ENCODE peak calls at places on chromosomes 3 and 15, in five cellular contexts. H, C, N, I and G are unnamed samples.

GRCh38 chr15:28019594-28020320 is 79.4 kb downstream of the OCA2 start:
- DNase-seq in H (no peak), C (no peak), N (no peak), I (no peak), G (no peak)

GRCh38 chr3:103499132-103499885 is 1064.5 kb downstream of the ZPLD1 start:
- DNase-seq in H (no peak), C (no peak), N (no peak), I (no peak), G (peak)

GRCh38 chr3:171309906-171310359 is 150.3 kb downstream of the TNIK start:
- DNase-seq in H (peak), C (no peak), N (no peak), I (no peak), G (peak)

GRCh38 chr3:189502256-189502655 is 128.9 kb upstream of the TP63 start:
- DNase-seq in H (no peak), C (no peak), N (no peak), I (no peak), G (no peak)

GRCh38 chr3:101890716-101891115 is 41.4 kb downstream of the NFKBIZ start:
- DNase-seq in H (no peak), C (no peak), N (no peak), I (no peak), G (peak)

GRCh38 chr15:100537326-100537725 is 8.6 kb upstream of the CERS3 start:
- DNase-seq in H (no peak), C (no peak), N (no peak), I (no peak), G (no peak)

GRCh38 chr3:88263417-88264116 is 113.8 kb downstream of the C3orf38 start:
- DNase-seq in H (no peak), C (no peak), N (no peak), I (no peak), G (no peak)

GRCh38 chr15:38941399-38941953 is 376.9 kb upstream of the RASGRP1 start:
- DNase-seq in H (peak), C (no peak), N (no peak), I (no peak), G (peak)

GRCh38 chr3:177817746-177818145 is 620.5 kb upstream of the TBL1XR1 start:
- DNase-seq in H (no peak), C (no peak), N (no peak), I (no peak), G (no peak)

GRCh38 chr15:70376929-70377691 is 279.4 kb upstream of the TLE3 start:
- DNase-seq in H (peak), C (peak), N (peak), I (no peak), G (peak)

GRCh38 chr3:124491098-124491497 is 239.2 kb upstream of the UMPS start:
- DNase-seq in H (no peak), C (no peak), N (no peak), I (no peak), G (no peak)

GRCh38 chr3:179181021-179181472 is 32.9 kb downstream of the PIK3CA start:
- DNase-seq in H (peak), C (no peak), N (no peak), I (no peak), G (no peak)

GRCh38 chr15:31081568-31082250 is 19.8 kb downstream of the TRPM1 start:
- DNase-seq in H (peak), C (no peak), N (no peak), I (no peak), G (no peak)

GRCh38 chr3:185215873-185216586 is 37.8 kb downstream of the EHHADH start:
- DNase-seq in H (peak), C (no peak), N (no peak), I (no peak), G (peak)

GRCh38 chr15:51390239-51390931 is 48.9 kb downstream of the GLDN start:
- DNase-seq in H (no peak), C (no peak), N (no peak), I (no peak), G (no peak)

GRCh38 chr3:179026636-179027035 is 45.0 kb downstream of the ZMAT3 start:
- DNase-seq in H (peak), C (no peak), N (no peak), I (no peak), G (peak)

GRCh38 chr3:69865920-69866679 is 126.8 kb downstream of the MITF start:
- DNase-seq in H (peak), C (peak), N (no peak), I (no peak), G (no peak)

GRCh38 chr3:112811917-112812660 is 34.6 kb downstream of the CD200R1L start:
- DNase-seq in H (no peak), C (no peak), N (no peak), I (no peak), G (no peak)

GRCh38 chr3:100319951-100320350 is 14.6 kb upstream of the NIT2 start:
- DNase-seq in H (no peak), C (no peak), N (no peak), I (no peak), G (no peak)

GRCh38 chr3:129616713-129617112 is 10.2 kb upstream of the PLXND1 start:
- DNase-seq in H (peak), C (no peak), N (peak), I (no peak), G (peak)

GRCh38 chr15:41894791-41895463 is 1.1 kb upstream of the SPTBN5 start:
- DNase-seq in H (peak), C (peak), N (peak), I (no peak), G (peak)

GRCh38 chr15:85598203-85598602 is 196.5 kb downstream of the KLHL25 start:
- DNase-seq in H (no peak), C (no peak), N (no peak), I (no peak), G (no peak)

GRCh38 chr15:84604804-84605203 is 4.0 kb downstream of the ZSCAN2 start:
- DNase-seq in H (no peak), C (no peak), N (no peak), I (no peak), G (no peak)

GRCh38 chr15:51093488-51093864 is 1.2 kb downstream of the TNFAIP8L3 start:
- DNase-seq in H (no peak), C (no peak), N (peak), I (no peak), G (no peak)

GRCh38 chr3:140842984-140843649 is 98.5 kb upstream of the SLC25A36 start:
- DNase-seq in H (no peak), C (no peak), N (no peak), I (no peak), G (no peak)

GRCh38 chr15:77819841-77820728 is 187.4 kb upstream of the LINGO1 start:
- DNase-seq in H (peak), C (peak), N (no peak), I (peak), G (no peak)

GRCh38 chr3:120181632-120182031 is 87.4 kb upstream of the GSK3B start:
- DNase-seq in H (peak), C (no peak), N (no peak), I (no peak), G (no peak)

GRCh38 chr3:134601539-134602439 is 49.0 kb downstream of the KY start:
- DNase-seq in H (no peak), C (peak), N (no peak), I (peak), G (peak)

GRCh38 chr3:128447561-128448013 is 19.1 kb downstream of the DNAJB8 start:
- DNase-seq in H (no peak), C (no peak), N (no peak), I (no peak), G (no peak)

GRCh38 chr3:69749461-69749860 is 10.2 kb downstream of the MITF start:
- DNase-seq in H (no peak), C (no peak), N (no peak), I (no peak), G (no peak)

DNA sequence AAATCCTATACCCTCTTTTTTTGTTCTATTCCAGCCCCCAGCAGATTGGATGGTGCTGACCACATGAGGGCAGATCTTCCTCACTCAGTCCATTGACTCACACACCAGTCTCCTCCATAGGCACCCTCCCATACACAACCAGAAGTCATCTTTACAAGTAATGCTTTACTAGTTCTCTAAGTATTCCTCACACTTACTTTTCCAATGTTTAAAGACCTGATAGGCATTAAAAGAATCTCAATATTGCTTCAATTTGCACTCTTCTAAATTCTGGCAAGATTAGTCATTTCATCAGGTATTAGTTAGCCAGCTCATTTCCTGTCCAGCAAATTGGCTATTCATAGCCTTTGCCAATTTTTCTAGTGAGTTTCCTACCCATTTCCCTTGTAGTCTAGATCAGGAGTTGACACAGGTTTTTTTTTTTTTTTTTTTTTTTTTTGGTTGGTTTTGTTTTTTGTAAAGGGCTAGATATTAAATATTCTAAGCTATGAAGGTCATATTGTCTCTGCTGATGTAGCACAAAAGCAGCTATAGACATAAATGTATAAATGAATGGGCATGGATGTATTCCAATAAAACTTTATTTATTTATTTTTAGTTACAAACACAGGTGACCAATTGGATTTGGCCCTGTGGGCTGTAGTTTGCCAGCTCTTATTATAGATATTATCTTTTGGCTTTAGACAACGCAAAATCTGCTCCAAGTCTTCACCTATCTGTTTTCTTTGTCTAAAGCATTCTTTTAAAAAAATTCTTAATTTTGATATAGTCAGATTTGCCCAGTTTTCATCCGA is 76.1 kb downstream of the ABHD5 start:
- DNase-seq in H (peak), C (no peak), N (no peak), I (no peak), G (peak)
- TF ChIP-seq CTCF in H (peak), C (no peak), N (no peak), I (no peak), G (no peak)

DNA sequence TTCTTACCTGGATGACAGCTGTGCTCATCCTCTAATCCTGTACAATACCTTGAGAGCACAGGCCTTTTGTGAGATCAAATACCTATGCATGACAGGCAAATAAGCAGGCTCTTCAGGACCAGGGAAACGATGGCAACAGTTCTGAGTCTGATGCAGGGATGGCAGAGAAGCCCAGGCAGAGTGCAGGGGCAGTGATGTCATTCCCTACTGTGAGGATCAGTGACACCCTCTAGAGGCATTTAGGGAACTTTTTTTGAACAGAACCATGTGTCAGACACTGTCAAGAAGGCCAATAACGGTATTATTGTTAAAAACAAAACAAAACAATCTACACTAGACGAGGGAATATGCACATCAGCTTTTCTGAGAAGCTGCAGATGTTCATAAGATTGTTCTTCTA is 314.8 kb upstream of the CTDSPL start:
- DNase-seq in H (peak), C (peak), N (no peak), I (peak), G (peak)
- TF ChIP-seq CTCF in H (no peak), C (peak), N (peak), I (no peak), G (no peak)

GRCh38 chr15:68816795-68817303 is 3.8 kb downstream of the ANP32A start:
- DNase-seq in H (peak), C (no peak), N (no peak), I (peak), G (peak)
- TF ChIP-seq CTCF in H (no peak), C (no peak), N (no peak), I (no peak), G (no peak)

GRCh38 chr3:148078659-148079058 is 619.0 kb upstream of the AGTR1 start:
- DNase-seq in H (no peak), C (no peak), N (no peak), I (no peak), G (no peak)

GRCh38 chr3:148075829-148076716 is 621.6 kb upstream of the AGTR1 start:
- DNase-seq in H (peak), C (peak), N (no peak), I (peak), G (peak)

GRCh38 chr3:148079370-148079769 is 618.3 kb upstream of the AGTR1 start:
- DNase-seq in H (no peak), C (no peak), N (no peak), I (no peak), G (no peak)

GRCh38 chr3:148077318-148077923 is 620.3 kb upstream of the AGTR1 start:
- DNase-seq in H (peak), C (no peak), N (no peak), I (no peak), G (peak)

DNA sequence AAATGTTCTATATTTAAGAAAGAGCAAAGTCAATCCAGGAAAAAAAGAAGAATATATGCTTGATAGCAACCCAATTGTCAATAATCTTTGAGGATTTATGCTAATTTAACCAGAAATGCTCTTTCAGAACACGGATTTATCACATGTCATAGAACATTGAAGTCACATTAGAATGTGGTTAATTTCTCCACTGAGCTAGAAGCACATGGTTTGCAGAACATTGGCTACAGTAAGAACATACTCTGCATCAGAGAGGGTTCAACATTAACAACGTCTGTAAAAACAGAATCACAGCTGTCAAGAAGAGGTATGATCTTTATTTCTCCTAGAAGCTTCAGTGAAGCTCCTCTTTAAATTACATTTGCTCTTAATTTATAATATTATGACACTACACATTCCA is 619.8 kb upstream of the AGTR1 start:
- DNase-seq in H (no peak), C (no peak), N (no peak), I (no peak), G (no peak)
- TF ChIP-seq CTCF in H (no peak), C (no peak), N (no peak), I (no peak), G (no peak)

GRCh38 chr15:55827965-55828364 is 85.0 kb upstream of the PRTG start:
- DNase-seq in H (no peak), C (no peak), N (no peak), I (no peak), G (no peak)

GRCh38 chr15:55823699-55824098 is 80.7 kb upstream of the PRTG start:
- DNase-seq in H (no peak), C (no peak), N (no peak), I (no peak), G (peak)

GRCh38 chr15:55829826-55830225 is 86.9 kb upstream of the PRTG start:
- DNase-seq in H (no peak), C (no peak), N (no peak), I (no peak), G (no peak)

GRCh38 chr15:55824857-55825613 is 82.1 kb upstream of the PRTG start:
- DNase-seq in H (no peak), C (no peak), N (no peak), I (no peak), G (no peak)

DNA sequence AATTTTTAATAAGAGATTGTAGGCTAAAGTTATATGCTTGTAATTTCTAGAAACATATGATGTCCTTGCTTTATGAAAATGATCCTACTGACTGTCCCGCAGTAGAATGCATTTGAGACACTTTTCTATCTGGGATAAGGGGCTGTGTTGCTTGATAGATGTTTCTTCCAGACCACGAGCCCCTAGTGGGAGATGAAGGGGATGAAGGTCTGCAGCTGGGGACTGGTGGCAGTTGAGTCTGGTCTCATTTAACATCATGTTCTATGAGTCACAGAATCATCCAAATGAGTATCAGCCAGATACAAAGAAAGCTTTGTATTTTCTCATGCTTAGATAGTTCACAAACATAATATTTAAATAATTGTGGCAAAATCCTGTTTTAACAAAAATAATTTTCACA is 84.3 kb upstream of the PRTG start:
- DNase-seq in H (no peak), C (no peak), N (no peak), I (no peak), G (no peak)
- TF ChIP-seq CTCF in H (no peak), C (no peak), N (no peak), I (no peak), G (no peak)

GRCh38 chr3:186239321-186239720 is 122.7 kb downstream of the DGKG start:
- DNase-seq in H (no peak), C (no peak), N (no peak), I (peak), G (no peak)
- TF ChIP-seq CTCF in H (no peak), C (peak), N (peak), I (no peak), G (no peak)

DNA sequence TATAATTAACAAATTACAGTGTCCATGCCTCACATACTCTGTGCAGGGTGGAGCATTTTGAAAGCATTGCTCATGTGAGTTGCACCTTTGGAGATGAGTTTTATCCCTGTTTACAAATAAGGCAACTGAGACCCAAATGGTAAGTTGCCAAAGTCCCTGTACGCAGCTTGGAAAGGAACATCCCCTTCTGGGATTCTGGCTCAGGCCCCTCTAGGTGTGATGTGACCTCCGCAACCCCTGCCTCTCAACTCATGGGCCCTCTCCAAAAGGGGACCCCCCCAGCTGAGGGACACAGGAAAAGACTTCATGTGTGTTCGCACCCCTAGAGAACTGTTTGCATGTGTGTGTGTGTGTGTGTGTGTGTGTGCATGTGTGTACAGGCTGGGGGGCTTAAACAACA is 25.3 kb downstream of the PRR20G start:
- DNase-seq in H (no peak), C (no peak), N (no peak), I (no peak), G (no peak)
- TF ChIP-seq CTCF in H (no peak), C (no peak), N (no peak), I (no peak), G (no peak)

GRCh38 chr3:170222647-170223541 is 670 bp downstream of the PRKCI start:
- DNase-seq in H (peak), C (peak), N (no peak), I (no peak), G (no peak)
- TF ChIP-seq CTCF in H (no peak), C (peak), N (no peak), I (no peak), G (no peak)

DNA sequence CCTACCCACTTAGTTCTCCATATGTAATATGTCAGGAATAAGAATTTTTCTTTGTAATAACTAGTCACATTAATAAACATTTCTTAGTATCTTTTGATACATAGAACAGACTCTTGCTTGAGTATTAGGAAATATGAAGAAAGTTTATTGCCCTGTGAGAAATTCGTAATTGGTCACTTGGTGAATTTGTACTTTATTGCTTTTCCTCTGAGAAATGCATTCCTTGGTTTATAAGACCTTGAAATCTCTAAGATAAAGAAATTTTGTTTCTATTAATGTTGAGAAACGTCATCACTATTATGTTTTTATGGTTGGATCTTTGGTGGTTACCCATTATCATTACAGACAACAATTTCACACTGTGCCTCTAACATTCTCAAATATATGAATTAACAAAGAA is 652.0 kb upstream of the NECTIN3 start:
- DNase-seq in H (no peak), C (no peak), N (no peak), I (no peak), G (no peak)
- TF ChIP-seq CTCF in H (no peak), C (no peak), N (no peak), I (no peak), G (no peak)

GRCh38 chr3:160450846-160451245 is 1.3 kb upstream of the TRIM59 start:
- DNase-seq in H (peak), C (no peak), N (no peak), I (no peak), G (peak)
- TF ChIP-seq CTCF in H (no peak), C (no peak), N (no peak), I (no peak), G (no peak)